ENCODE peak calls at places on chromosomes 16 and 17, in eight cellular contexts. One of them, this sample, is unnamed.

GRCh38 chr17:76547183-76547641 is 7.4 kb downstream of the PRCD start:
- DNase-seq in A673: peak; percentile 91
- DNase-seq in tibial artery: no peak
- DNase-seq in cardiac muscle cell: peak; percentile 81
- DNase-seq in MM.1S: peak; percentile 51
- DNase-seq in upper lobe of right lung: no peak
- DNase-seq in fibroblast of lung: peak; percentile 59
- DNase-seq in body of pancreas: peak; percentile 54
- DNase-seq in this sample: peak; percentile 95

GRCh38 chr16:10878644-10879498 is 1.9 kb downstream of the CIITA start:
- DNase-seq in A673: no peak
- DNase-seq in body of pancreas: peak; percentile 48
- DNase-seq in tibial artery: peak; percentile 61
- DNase-seq in fibroblast of lung: peak; percentile 20
- DNase-seq in upper lobe of right lung: peak; percentile 86
- DNase-seq in cardiac muscle cell: peak; percentile 32
- DNase-seq in MM.1S: peak; percentile 85
- DNase-seq in this sample: no peak

GRCh38 chr16:49014300-49015188 is 267.1 kb downstream of the CBLN1 start:
- DNase-seq in MM.1S: no peak
- DNase-seq in fibroblast of lung: no peak
- DNase-seq in tibial artery: no peak
- DNase-seq in cardiac muscle cell: no peak
- DNase-seq in A673: no peak
- DNase-seq in upper lobe of right lung: no peak
- DNase-seq in body of pancreas: no peak
- DNase-seq in this sample: no peak

GRCh38 chr16:73063854-73064226 is 15.9 kb upstream of the ZFHX3 start:
- DNase-seq in fibroblast of lung: no peak
- DNase-seq in cardiac muscle cell: no peak
- DNase-seq in body of pancreas: no peak
- DNase-seq in MM.1S: no peak
- DNase-seq in upper lobe of right lung: no peak
- DNase-seq in tibial artery: no peak
- DNase-seq in A673: no peak
- DNase-seq in this sample: no peak

GRCh38 chr16:84608281-84608680 is 9.6 kb downstream of the COTL1 start:
- DNase-seq in upper lobe of right lung: no peak
- DNase-seq in body of pancreas: no peak
- DNase-seq in MM.1S: no peak
- DNase-seq in cardiac muscle cell: no peak
- DNase-seq in tibial artery: no peak
- DNase-seq in fibroblast of lung: no peak
- DNase-seq in A673: no peak
- DNase-seq in this sample: no peak

GRCh38 chr17:44109312-44109630 is 14.2 kb downstream of the HDAC5 start:
- DNase-seq in cardiac muscle cell: no peak
- DNase-seq in upper lobe of right lung: no peak
- DNase-seq in body of pancreas: no peak
- DNase-seq in tibial artery: no peak
- DNase-seq in A673: no peak
- DNase-seq in fibroblast of lung: no peak
- DNase-seq in MM.1S: no peak
- DNase-seq in this sample: no peak

GRCh38 chr16:54720259-54720658 is 210.4 kb upstream of the IRX5 start:
- DNase-seq in upper lobe of right lung: no peak
- DNase-seq in cardiac muscle cell: no peak
- DNase-seq in MM.1S: no peak
- DNase-seq in fibroblast of lung: no peak
- DNase-seq in A673: no peak
- DNase-seq in body of pancreas: no peak
- DNase-seq in tibial artery: no peak
- DNase-seq in this sample: no peak

GRCh38 chr16:15502041-15502725 is 67.8 kb downstream of the BMERB1 start:
- DNase-seq in body of pancreas: no peak
- DNase-seq in cardiac muscle cell: peak; percentile 82
- DNase-seq in fibroblast of lung: peak; percentile 97
- DNase-seq in upper lobe of right lung: no peak
- DNase-seq in MM.1S: no peak
- DNase-seq in tibial artery: no peak
- DNase-seq in A673: peak; percentile 93
- DNase-seq in this sample: no peak

GRCh38 chr16:21197621-21198020 is 13.8 kb downstream of the ZP2 start:
- DNase-seq in A673: no peak
- DNase-seq in cardiac muscle cell: no peak
- DNase-seq in tibial artery: no peak
- DNase-seq in MM.1S: no peak
- DNase-seq in body of pancreas: no peak
- DNase-seq in fibroblast of lung: no peak
- DNase-seq in upper lobe of right lung: no peak
- DNase-seq in this sample: no peak

GRCh38 chr16:35510701-35511100 is 2051.3 kb downstream of the TP53TG3F start:
- DNase-seq in cardiac muscle cell: no peak
- DNase-seq in MM.1S: peak; percentile 30
- DNase-seq in A673: no peak
- DNase-seq in body of pancreas: no peak
- DNase-seq in upper lobe of right lung: no peak
- DNase-seq in fibroblast of lung: no peak
- DNase-seq in tibial artery: no peak
- DNase-seq in this sample: no peak

GRCh38 chr16:74232831-74233465 is 63.7 kb upstream of the PSMD7 start:
- DNase-seq in A673: no peak
- DNase-seq in tibial artery: no peak
- DNase-seq in fibroblast of lung: no peak
- DNase-seq in cardiac muscle cell: no peak
- DNase-seq in MM.1S: no peak
- DNase-seq in body of pancreas: no peak
- DNase-seq in upper lobe of right lung: no peak
- DNase-seq in this sample: no peak

GRCh38 chr17:38673714-38674012 is 1.1 kb downstream of the EPOP start:
- DNase-seq in upper lobe of right lung: no peak
- DNase-seq in cardiac muscle cell: peak; percentile 25
- DNase-seq in fibroblast of lung: no peak
- DNase-seq in A673: no peak
- DNase-seq in body of pancreas: no peak
- DNase-seq in tibial artery: no peak
- DNase-seq in MM.1S: peak; percentile 17
- DNase-seq in this sample: no peak

GRCh38 chr17:38671939-38672720 is 2.6 kb downstream of the EPOP start:
- DNase-seq in MM.1S: no peak
- DNase-seq in A673: no peak
- DNase-seq in upper lobe of right lung: no peak
- DNase-seq in cardiac muscle cell: no peak
- DNase-seq in tibial artery: no peak
- DNase-seq in fibroblast of lung: no peak
- DNase-seq in body of pancreas: no peak
- DNase-seq in this sample: no peak

GRCh38 chr17:38674749-38675615 is at the start of gene EPOP:
- DNase-seq in MM.1S: peak; percentile 91
- DNase-seq in upper lobe of right lung: peak; percentile 94
- DNase-seq in A673: peak; percentile 81
- DNase-seq in cardiac muscle cell: peak; percentile 91
- DNase-seq in body of pancreas: peak; percentile 91
- DNase-seq in fibroblast of lung: peak; percentile 79
- DNase-seq in tibial artery: peak; percentile 83
- DNase-seq in this sample: peak; percentile 96

GRCh38 chr17:38672788-38673713 is 1.7 kb downstream of the EPOP start:
- DNase-seq in fibroblast of lung: no peak
- DNase-seq in A673: no peak
- DNase-seq in body of pancreas: no peak
- DNase-seq in MM.1S: no peak
- DNase-seq in tibial artery: no peak
- DNase-seq in upper lobe of right lung: no peak
- DNase-seq in cardiac muscle cell: no peak
- DNase-seq in this sample: no peak

GRCh38 chr17:38674013-38674748 is 576 bp downstream of the EPOP start:
- DNase-seq in upper lobe of right lung: peak; percentile 75
- DNase-seq in cardiac muscle cell: no peak
- DNase-seq in A673: no peak
- DNase-seq in fibroblast of lung: no peak
- DNase-seq in tibial artery: no peak
- DNase-seq in body of pancreas: peak; percentile 39
- DNase-seq in MM.1S: peak; percentile 29
- DNase-seq in this sample: peak; percentile 38
- TF ChIP-seq CTCF in upper lobe of right lung: no peak
- TF ChIP-seq CTCF in cardiac muscle cell: no peak
- TF ChIP-seq CTCF in A673: peak; percentile 28
- TF ChIP-seq CTCF in fibroblast of lung: no peak
- TF ChIP-seq CTCF in tibial artery: no peak
- TF ChIP-seq CTCF in body of pancreas: no peak
- TF ChIP-seq CTCF in MM.1S: no peak
- TF ChIP-seq CTCF in this sample: no peak

GRCh38 chr17:49915260-49915659 is 53.7 kb upstream of the DLX4 start:
- DNase-seq in upper lobe of right lung: no peak
- DNase-seq in MM.1S: no peak
- DNase-seq in cardiac muscle cell: no peak
- DNase-seq in tibial artery: no peak
- DNase-seq in body of pancreas: no peak
- DNase-seq in fibroblast of lung: no peak
- DNase-seq in A673: no peak
- DNase-seq in this sample: no peak
- H3K27me3 ChIP-seq in upper lobe of right lung: peaks cover 40% of the 10 kb centered on the region
- H3K27me3 ChIP-seq in MM.1S: peaks cover 97% of the 10 kb centered on the region
- H3K27me3 ChIP-seq in cardiac muscle cell: peaks cover 36% of the 10 kb centered on the region
- H3K27me3 ChIP-seq in tibial artery: no peaks in the 10 kb centered on the region
- H3K27me3 ChIP-seq in body of pancreas: no peaks in the 10 kb centered on the region
- H3K27me3 ChIP-seq in fibroblast of lung: peaks cover 41% of the 10 kb centered on the region
- H3K27me3 ChIP-seq in A673: peaks cover 13% of the 10 kb centered on the region
- H3K27me3 ChIP-seq in this sample: peaks cover 8% of the 10 kb centered on the region

GRCh38 chr17:79988163-79988971 is 47.3 kb downstream of the TBC1D16 start:
- DNase-seq in A673: no peak
- DNase-seq in cardiac muscle cell: peak; percentile 77
- DNase-seq in body of pancreas: peak; percentile 43
- DNase-seq in upper lobe of right lung: no peak
- DNase-seq in MM.1S: no peak
- DNase-seq in fibroblast of lung: peak; percentile 81
- DNase-seq in tibial artery: no peak
- DNase-seq in this sample: no peak
- H3K4me1 ChIP-seq in A673: peaks cover 49% of the 10 kb centered on the region
- H3K4me1 ChIP-seq in cardiac muscle cell: peaks cover 24% of the 10 kb centered on the region
- H3K4me1 ChIP-seq in body of pancreas: peaks cover 63% of the 10 kb centered on the region
- H3K4me1 ChIP-seq in upper lobe of right lung: peaks cover 40% of the 10 kb centered on the region
- H3K4me1 ChIP-seq in MM.1S: peaks cover 18% of the 10 kb centered on the region
- H3K4me1 ChIP-seq in fibroblast of lung: peaks cover 22% of the 10 kb centered on the region
- H3K4me1 ChIP-seq in tibial artery: no peaks in the 10 kb centered on the region
- H3K4me1 ChIP-seq in this sample: peaks cover 49% of the 10 kb centered on the region

GRCh38 chr17:62627904-62628603 is 584 bp downstream of the MRC2 start:
- DNase-seq in A673: peak; percentile 87
- DNase-seq in tibial artery: peak; percentile 50
- DNase-seq in fibroblast of lung: peak; percentile 76
- DNase-seq in MM.1S: no peak
- DNase-seq in body of pancreas: no peak
- DNase-seq in upper lobe of right lung: peak; percentile 79
- DNase-seq in cardiac muscle cell: peak; percentile 85
- DNase-seq in this sample: peak; percentile 55
- TF ChIP-seq CTCF in A673: no peak
- TF ChIP-seq CTCF in tibial artery: no peak
- TF ChIP-seq CTCF in fibroblast of lung: no peak
- TF ChIP-seq CTCF in MM.1S: no peak
- TF ChIP-seq CTCF in body of pancreas: no peak
- TF ChIP-seq CTCF in upper lobe of right lung: no peak
- TF ChIP-seq CTCF in cardiac muscle cell: no peak
- TF ChIP-seq CTCF in this sample: no peak

GRCh38 chr17:3704931-3705717 is 9.2 kb upstream of the P2RX5 start:
- DNase-seq in body of pancreas: no peak
- DNase-seq in tibial artery: no peak
- DNase-seq in upper lobe of right lung: no peak
- DNase-seq in A673: no peak
- DNase-seq in MM.1S: no peak
- DNase-seq in cardiac muscle cell: no peak
- DNase-seq in fibroblast of lung: no peak
- DNase-seq in this sample: no peak
- H3K27me3 ChIP-seq in body of pancreas: no peaks in the 10 kb centered on the region
- H3K27me3 ChIP-seq in tibial artery: no peaks in the 10 kb centered on the region
- H3K27me3 ChIP-seq in upper lobe of right lung: no peaks in the 10 kb centered on the region
- H3K27me3 ChIP-seq in A673: no peaks in the 10 kb centered on the region
- H3K27me3 ChIP-seq in MM.1S: no peaks in the 10 kb centered on the region
- H3K27me3 ChIP-seq in cardiac muscle cell: no peaks in the 10 kb centered on the region
- H3K27me3 ChIP-seq in fibroblast of lung: no peaks in the 10 kb centered on the region
- H3K27me3 ChIP-seq in this sample: no peaks in the 10 kb centered on the region